ENCODE peak calls at places on chromosomes 2 and 18, in seven cellular contexts. L is ELR, G is astrocyte of the spinal cord, Q is progenitor cell of endocrine pancreas, E is kidney glomerular epithelial cell, U is G401, Z is activated T-cell treated with anti-CD3 and anti-CD28 coated beads for 48 hours. H is an unnamed sample.

GRCh38 chr2:240991378-240992263 is 6.8 kb upstream of the SNED1 start:
- DNase-seq in G (peak), U (peak), Q (peak), Z (no peak), E (peak), L (peak), H (peak)

GRCh38 chr2:102321954-102322719 is 10.8 kb downstream of the IL1RL1 start:
- DNase-seq in L (no peak), G (no peak), Z (no peak), U (no peak), Q (no peak), E (no peak), H (no peak)

GRCh38 chr2:125471963-125472362 is 1184.0 kb upstream of the GYPC start:
- DNase-seq in L (peak), Q (peak), G (no peak), U (no peak), Z (no peak), E (no peak), H (no peak)

GRCh38 chr18:40371673-40372072 is 1583.4 kb upstream of the PIK3C3 start:
- DNase-seq in Z (no peak), Q (no peak), G (peak), L (peak), U (no peak), E (peak), H (no peak)

GRCh38 chr18:25896178-25896780 is 194.1 kb downstream of the SS18 start:
- DNase-seq in E (peak), Z (no peak), L (peak), Q (no peak), G (peak), U (peak), H (no peak)

GRCh38 chr2:241123816-241124536 is 21.9 kb upstream of the MTERF4 start:
- DNase-seq in G (no peak), Z (no peak), L (no peak), Q (no peak), E (no peak), U (peak), H (no peak)

GRCh38 chr2:138335036-138335435 is 166.5 kb upstream of the SPOPL start:
- DNase-seq in U (no peak), Z (no peak), G (no peak), L (no peak), E (no peak), Q (no peak), H (no peak)

GRCh38 chr2:132489150-132489549 is 72.5 kb downstream of the GPR39 start:
- DNase-seq in E (no peak), G (peak), L (peak), Z (no peak), U (no peak), Q (peak), H (no peak)

GRCh38 chr2:133053541-133053940 is 383.5 kb upstream of the LYPD1 start:
- DNase-seq in G (no peak), U (no peak), E (no peak), L (no peak), Z (no peak), Q (no peak), H (no peak)

GRCh38 chr2:16425462-16426336 is 239.9 kb downstream of the CYRIA start:
- DNase-seq in G (no peak), E (peak), L (no peak), Z (no peak), U (no peak), Q (peak), H (peak)

GRCh38 chr18:22847867-22848451 is 85.2 kb upstream of the RBBP8 start:
- DNase-seq in Z (no peak), Q (no peak), L (no peak), E (no peak), U (no peak), G (no peak), H (no peak)

GRCh38 chr18:58272209-58272608 is 228.2 kb downstream of the NEDD4L start:
- DNase-seq in Q (no peak), E (no peak), L (no peak), U (no peak), Z (no peak), G (no peak), H (no peak)

GRCh38 chr2:60880633-60880987 is 764 bp upstream of the REL start:
- DNase-seq in Q (no peak), L (peak), E (no peak), G (no peak), Z (no peak), U (peak), H (no peak)

GRCh38 chr2:122186761-122187222 is 431.3 kb downstream of the TSN start:
- DNase-seq in Q (no peak), U (no peak), E (no peak), Z (no peak), L (no peak), G (no peak), H (no peak)

GRCh38 chr2:34104601-34105000 is 505.5 kb upstream of the FAM98A start:
- DNase-seq in Z (no peak), E (peak), L (peak), G (no peak), U (no peak), Q (no peak), H (peak)

GRCh38 chr2:73283545-73284295 is 558 bp downstream of the FBXO41 start:
- DNase-seq in Z (peak), L (no peak), U (peak), Q (no peak), G (no peak), E (no peak), H (no peak)

GRCh38 chr2:207115715-207116364 is 49.9 kb downstream of the KLF7 start:
- DNase-seq in Q (no peak), L (peak), E (no peak), Z (no peak), G (peak), U (no peak), H (no peak)

GRCh38 chr2:43455735-43456642 is 139.8 kb downstream of the THADA start:
- DNase-seq in G (peak), E (peak), L (peak), Z (no peak), U (no peak), Q (no peak), H (no peak)

GRCh38 chr2:15941970-15942710 is 1.8 kb downstream of the MYCN start:
- DNase-seq in Z (no peak), G (no peak), Q (peak), U (no peak), L (no peak), E (no peak), H (no peak)

GRCh38 chr2:126953483-126953882 is 54.8 kb downstream of the TEX51 start:
- DNase-seq in E (no peak), G (no peak), U (no peak), Z (no peak), L (no peak), Q (no peak), H (no peak)

GRCh38 chr2:177329035-177329434 is 63.5 kb upstream of the AGPS start:
- DNase-seq in Q (no peak), E (no peak), G (no peak), U (no peak), L (no peak), Z (no peak), H (no peak)

GRCh38 chr2:31888550-31888949 is 122.3 kb downstream of the MEMO1 start:
- DNase-seq in U (no peak), Z (no peak), Q (no peak), G (no peak), L (no peak), E (no peak), H (no peak)

GRCh38 chr2:165687376-165687775 is 106.7 kb downstream of the GALNT3 start:
- DNase-seq in U (no peak), L (no peak), Z (no peak), E (no peak), Q (no peak), G (no peak), H (no peak)

GRCh38 chr18:63590966-63591695 is 4.0 kb downstream of the SERPINB13 start:
- DNase-seq in L (no peak), Q (no peak), G (no peak), Z (no peak), E (no peak), U (no peak), H (no peak)